ENCODE peak calls at places on chromosomes 2 and 18, in five cellular contexts. One of them, this sample, is unnamed. For H3K27me3, the result is how much of the 10 kb centered on the place peaks cover.

GRCh38 chr2:15797231-15797945 is 143.0 kb upstream of the MYCN start:
- DNase-seq in cardiac muscle cell: no peak
- DNase-seq in esophagus muscularis mucosa: no peak
- DNase-seq in CD8-positive, alpha-beta memory T cell: no peak
- DNase-seq in mesenchymal stem cell: no peak
- DNase-seq in this sample: no peak

GRCh38 chr2:224937887-224938286 is 104.4 kb downstream of the DOCK10 start:
- DNase-seq in mesenchymal stem cell: no peak
- DNase-seq in CD8-positive, alpha-beta memory T cell: no peak
- DNase-seq in esophagus muscularis mucosa: no peak
- DNase-seq in cardiac muscle cell: no peak
- DNase-seq in this sample: no peak

GRCh38 chr2:207960911-207961310 is 64.4 kb downstream of the PLEKHM3 start:
- DNase-seq in esophagus muscularis mucosa: no peak
- DNase-seq in mesenchymal stem cell: peak
- DNase-seq in CD8-positive, alpha-beta memory T cell: no peak
- DNase-seq in cardiac muscle cell: no peak
- DNase-seq in this sample: no peak

GRCh38 chr2:12428324-12428723 is 288.4 kb upstream of the TRIB2 start:
- DNase-seq in cardiac muscle cell: no peak
- DNase-seq in mesenchymal stem cell: peak
- DNase-seq in CD8-positive, alpha-beta memory T cell: no peak
- DNase-seq in esophagus muscularis mucosa: no peak
- DNase-seq in this sample: no peak

GRCh38 chr18:21769206-21769605 is 28.6 kb downstream of the MIB1 start:
- DNase-seq in cardiac muscle cell: no peak
- DNase-seq in CD8-positive, alpha-beta memory T cell: no peak
- DNase-seq in mesenchymal stem cell: no peak
- DNase-seq in esophagus muscularis mucosa: no peak
- DNase-seq in this sample: peak

GRCh38 chr2:120978359-120979050 is 242.8 kb downstream of the GLI2 start:
- DNase-seq in esophagus muscularis mucosa: no peak
- DNase-seq in mesenchymal stem cell: peak
- DNase-seq in cardiac muscle cell: no peak
- DNase-seq in CD8-positive, alpha-beta memory T cell: no peak
- DNase-seq in this sample: no peak

GRCh38 chr2:55923091-55923977 is at the start of gene EFEMP1:
- DNase-seq in CD8-positive, alpha-beta memory T cell: no peak
- DNase-seq in mesenchymal stem cell: peak
- DNase-seq in esophagus muscularis mucosa: no peak
- DNase-seq in cardiac muscle cell: peak
- DNase-seq in this sample: peak

GRCh38 chr2:174014699-174015070 is 49.5 kb upstream of the SP3 start:
- DNase-seq in CD8-positive, alpha-beta memory T cell: no peak
- DNase-seq in esophagus muscularis mucosa: no peak
- DNase-seq in mesenchymal stem cell: no peak
- DNase-seq in cardiac muscle cell: no peak
- DNase-seq in this sample: peak

GRCh38 chr2:189291460-189291859 is 111.9 kb upstream of the COL5A2 start:
- DNase-seq in esophagus muscularis mucosa: no peak
- DNase-seq in cardiac muscle cell: no peak
- DNase-seq in CD8-positive, alpha-beta memory T cell: no peak
- DNase-seq in mesenchymal stem cell: no peak
- DNase-seq in this sample: no peak

GRCh38 chr2:224802407-224802806 is 86.2 kb upstream of the CCDC195 start:
- DNase-seq in mesenchymal stem cell: peak
- DNase-seq in CD8-positive, alpha-beta memory T cell: no peak
- DNase-seq in esophagus muscularis mucosa: no peak
- DNase-seq in cardiac muscle cell: peak
- DNase-seq in this sample: peak

GRCh38 chr2:206642075-206643025 is at the start of gene FAM237A:
- DNase-seq in CD8-positive, alpha-beta memory T cell: no peak
- DNase-seq in cardiac muscle cell: peak
- DNase-seq in mesenchymal stem cell: peak
- DNase-seq in esophagus muscularis mucosa: no peak
- DNase-seq in this sample: peak

GRCh38 chr2:63044360-63045327 is 6.0 kb upstream of the OTX1 start:
- DNase-seq in esophagus muscularis mucosa: no peak
- DNase-seq in cardiac muscle cell: no peak
- DNase-seq in CD8-positive, alpha-beta memory T cell: no peak
- DNase-seq in mesenchymal stem cell: no peak
- DNase-seq in this sample: no peak

DNA sequence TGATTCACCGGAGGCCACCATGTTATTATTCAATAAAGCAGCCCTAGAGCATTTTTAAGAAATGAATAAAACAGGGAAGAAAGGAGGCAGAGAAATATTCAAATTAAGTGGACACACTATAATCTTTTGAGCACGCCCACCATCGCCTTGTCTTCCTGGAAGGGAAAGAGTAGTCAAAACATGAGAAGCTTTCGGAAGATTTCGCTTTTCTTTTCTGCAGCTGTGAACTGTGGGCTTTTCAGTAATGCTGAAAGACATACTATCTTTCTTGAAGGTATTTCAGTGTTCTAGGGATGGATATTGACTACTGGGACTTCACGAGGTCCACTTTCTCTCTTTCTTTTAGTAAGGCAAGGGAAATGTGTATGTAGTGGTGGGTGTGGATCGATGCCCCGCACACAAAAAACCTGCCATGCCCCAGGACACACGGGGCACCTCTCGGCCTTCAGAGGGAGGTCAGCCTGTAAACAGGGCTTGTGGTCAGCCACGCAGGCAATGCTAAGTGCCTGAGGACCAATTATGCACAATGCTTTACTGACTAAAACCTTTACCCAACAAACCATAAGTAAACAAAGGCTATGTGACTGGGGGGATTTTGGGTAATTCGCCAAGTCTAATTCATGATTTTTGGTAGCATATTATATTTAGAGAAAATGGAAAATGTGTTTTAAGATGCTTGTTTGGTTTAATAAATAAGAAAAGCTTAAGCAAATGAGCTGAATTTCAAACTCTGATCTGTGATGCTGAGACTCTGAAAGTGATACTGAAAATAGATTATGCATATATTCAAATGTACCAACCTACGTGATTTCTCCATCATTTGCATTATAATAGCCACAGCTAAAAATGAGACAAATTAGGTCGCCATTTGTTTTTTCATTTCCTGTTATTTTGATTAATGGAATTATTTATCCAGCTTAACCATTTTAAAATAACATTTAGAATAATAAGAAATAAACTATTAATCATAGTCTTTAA is 130.5 kb downstream of the ZNF516 start:
- DNase-seq in mesenchymal stem cell: no peak
- DNase-seq in cardiac muscle cell: no peak
- DNase-seq in CD8-positive, alpha-beta memory T cell: no peak
- DNase-seq in esophagus muscularis mucosa: no peak
- DNase-seq in this sample: no peak
- H3K27me3 ChIP-seq in mesenchymal stem cell: under half
- H3K27me3 ChIP-seq in cardiac muscle cell: under half
- H3K27me3 ChIP-seq in CD8-positive, alpha-beta memory T cell: under half
- H3K27me3 ChIP-seq in esophagus muscularis mucosa: under half
- H3K27me3 ChIP-seq in this sample: under half

GRCh38 chr18:44061438-44061837 is 619.2 kb upstream of the SETBP1 start:
- DNase-seq in cardiac muscle cell: no peak
- DNase-seq in esophagus muscularis mucosa: no peak
- DNase-seq in mesenchymal stem cell: no peak
- DNase-seq in CD8-positive, alpha-beta memory T cell: no peak
- DNase-seq in this sample: no peak

GRCh38 chr18:44066541-44066940 is 614.1 kb upstream of the SETBP1 start:
- DNase-seq in esophagus muscularis mucosa: no peak
- DNase-seq in CD8-positive, alpha-beta memory T cell: no peak
- DNase-seq in cardiac muscle cell: no peak
- DNase-seq in mesenchymal stem cell: no peak
- DNase-seq in this sample: no peak

GRCh38 chr18:44060197-44060596 is 620.5 kb upstream of the SETBP1 start:
- DNase-seq in cardiac muscle cell: no peak
- DNase-seq in CD8-positive, alpha-beta memory T cell: no peak
- DNase-seq in esophagus muscularis mucosa: no peak
- DNase-seq in mesenchymal stem cell: no peak
- DNase-seq in this sample: no peak

GRCh38 chr18:44067201-44067600 is 613.5 kb upstream of the SETBP1 start:
- DNase-seq in mesenchymal stem cell: no peak
- DNase-seq in cardiac muscle cell: no peak
- DNase-seq in esophagus muscularis mucosa: no peak
- DNase-seq in CD8-positive, alpha-beta memory T cell: no peak
- DNase-seq in this sample: no peak

DNA sequence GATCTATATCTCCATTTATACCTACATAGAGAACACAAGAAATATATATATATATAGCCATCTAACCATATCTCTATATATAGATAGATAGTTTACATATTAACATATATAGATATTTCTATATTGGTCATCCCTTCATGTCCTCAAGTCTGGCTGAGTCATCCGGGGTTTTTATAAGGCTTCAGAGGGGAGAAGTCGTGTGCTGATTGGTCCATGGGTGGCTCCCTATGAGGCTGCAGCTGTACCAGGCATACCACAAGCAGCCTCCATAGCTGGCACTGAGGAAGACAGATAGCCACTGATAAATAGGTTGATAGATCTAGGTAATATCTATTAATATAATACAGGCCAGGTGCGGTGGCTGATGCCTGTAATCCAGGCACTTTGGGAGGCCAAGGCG is 618.3 kb upstream of the SETBP1 start:
- DNase-seq in CD8-positive, alpha-beta memory T cell: no peak
- DNase-seq in mesenchymal stem cell: no peak
- DNase-seq in cardiac muscle cell: no peak
- DNase-seq in esophagus muscularis mucosa: no peak
- DNase-seq in this sample: no peak
- H3K27me3 ChIP-seq in CD8-positive, alpha-beta memory T cell: under half
- H3K27me3 ChIP-seq in mesenchymal stem cell: under half
- H3K27me3 ChIP-seq in cardiac muscle cell: under half
- H3K27me3 ChIP-seq in esophagus muscularis mucosa: under half
- H3K27me3 ChIP-seq in this sample: under half

DNA sequence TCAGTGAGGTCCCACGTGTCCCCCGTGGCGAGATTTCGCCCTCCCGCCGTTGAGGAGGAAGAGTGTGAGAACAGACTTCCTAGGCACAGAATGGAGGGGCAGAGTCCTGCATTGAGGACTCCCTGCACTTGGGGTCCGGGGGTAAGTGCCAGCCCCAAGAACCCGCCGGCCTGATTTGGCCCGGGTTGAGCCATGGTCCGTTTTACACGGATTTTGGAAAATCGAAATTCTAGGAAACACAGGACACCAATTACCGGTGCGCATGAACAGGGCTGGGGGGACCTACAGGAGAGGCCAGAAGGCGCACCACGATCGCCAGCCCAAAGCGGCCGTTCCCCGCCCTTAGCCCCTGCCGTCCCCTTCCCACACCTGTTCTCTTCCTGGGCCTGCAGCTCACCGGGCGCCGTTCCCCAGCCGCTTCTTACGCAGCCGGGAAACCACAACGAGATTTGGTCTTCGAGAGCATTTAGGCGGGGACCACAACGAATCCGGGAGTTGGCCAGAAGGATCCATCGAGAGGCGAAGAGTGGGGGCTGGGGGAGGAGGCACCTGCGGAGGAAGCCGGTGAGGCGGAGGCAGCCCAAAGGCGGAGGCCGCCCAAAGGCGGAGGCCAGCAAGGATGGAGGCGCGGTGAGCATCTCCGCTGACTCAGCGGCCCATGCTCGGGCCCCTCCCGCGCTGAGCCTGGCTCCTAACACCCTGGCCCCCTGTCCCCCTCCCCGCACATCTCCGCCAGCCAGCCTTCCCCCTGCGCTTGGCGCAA is 464 bp upstream of the TLX2 start:
- DNase-seq in cardiac muscle cell: no peak
- DNase-seq in esophagus muscularis mucosa: no peak
- DNase-seq in mesenchymal stem cell: peak
- DNase-seq in CD8-positive, alpha-beta memory T cell: no peak
- DNase-seq in this sample: peak
- H3K27me3 ChIP-seq in cardiac muscle cell: half or more
- H3K27me3 ChIP-seq in esophagus muscularis mucosa: half or more
- H3K27me3 ChIP-seq in mesenchymal stem cell: half or more
- H3K27me3 ChIP-seq in CD8-positive, alpha-beta memory T cell: half or more
- H3K27me3 ChIP-seq in this sample: half or more

DNA sequence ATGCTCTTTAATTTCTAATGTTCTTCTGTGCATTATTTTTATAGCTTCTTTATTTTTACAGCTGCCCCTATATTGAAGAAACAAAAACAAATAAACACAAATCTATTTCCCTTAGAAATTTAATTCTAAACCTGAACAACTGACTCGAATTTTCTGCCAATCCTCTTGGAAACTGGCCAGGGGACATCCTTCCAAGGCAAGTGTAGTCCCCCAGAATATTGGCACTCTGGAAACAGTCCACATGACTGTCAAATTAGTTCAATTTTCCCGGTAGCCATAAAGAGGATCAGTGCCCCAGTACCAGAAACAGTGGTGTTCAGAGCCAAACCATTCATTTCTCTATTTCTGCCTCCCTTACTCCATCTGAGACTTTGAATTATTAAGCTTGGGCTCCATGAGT is 261.0 kb downstream of the ICOS start:
- DNase-seq in mesenchymal stem cell: no peak
- DNase-seq in cardiac muscle cell: no peak
- DNase-seq in CD8-positive, alpha-beta memory T cell: no peak
- DNase-seq in esophagus muscularis mucosa: no peak
- DNase-seq in this sample: no peak
- H3K27me3 ChIP-seq in mesenchymal stem cell: under half
- H3K27me3 ChIP-seq in cardiac muscle cell: under half
- H3K27me3 ChIP-seq in CD8-positive, alpha-beta memory T cell: under half
- H3K27me3 ChIP-seq in esophagus muscularis mucosa: under half
- H3K27me3 ChIP-seq in this sample: under half

GRCh38 chr2:242038928-242039341 is 169.4 kb downstream of the RTP5 start:
- DNase-seq in mesenchymal stem cell: no peak
- DNase-seq in cardiac muscle cell: no peak
- DNase-seq in esophagus muscularis mucosa: no peak
- DNase-seq in CD8-positive, alpha-beta memory T cell: no peak
- DNase-seq in this sample: no peak
- H3K27me3 ChIP-seq in mesenchymal stem cell: half or more
- H3K27me3 ChIP-seq in cardiac muscle cell: under half
- H3K27me3 ChIP-seq in esophagus muscularis mucosa: under half
- H3K27me3 ChIP-seq in CD8-positive, alpha-beta memory T cell: under half
- H3K27me3 ChIP-seq in this sample: half or more

DNA sequence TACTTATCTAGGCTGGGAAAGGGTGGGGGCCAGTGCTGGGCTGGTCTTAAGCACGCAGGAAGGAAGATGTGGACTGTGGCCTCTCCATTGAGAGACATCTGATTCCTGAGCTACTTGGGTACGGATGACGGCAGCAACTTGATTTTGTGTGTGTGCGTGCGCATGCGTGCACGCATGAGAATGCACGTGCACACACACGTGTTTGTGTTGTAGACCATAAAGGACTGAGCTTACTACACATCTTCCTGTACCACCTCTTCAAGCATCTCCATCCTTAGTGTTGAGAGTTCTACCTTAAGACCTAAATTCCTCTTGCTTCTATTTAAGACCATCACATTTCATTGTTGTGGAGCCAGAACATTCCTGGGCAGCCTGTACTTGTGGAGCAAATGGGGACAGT is 9.5 kb downstream of the WNT6 start:
- DNase-seq in cardiac muscle cell: no peak
- DNase-seq in mesenchymal stem cell: no peak
- DNase-seq in CD8-positive, alpha-beta memory T cell: no peak
- DNase-seq in esophagus muscularis mucosa: no peak
- DNase-seq in this sample: no peak
- H3K27me3 ChIP-seq in cardiac muscle cell: half or more
- H3K27me3 ChIP-seq in mesenchymal stem cell: half or more
- H3K27me3 ChIP-seq in CD8-positive, alpha-beta memory T cell: under half
- H3K27me3 ChIP-seq in esophagus muscularis mucosa: under half
- H3K27me3 ChIP-seq in this sample: half or more

GRCh38 chr2:219698684-219699439 is 71.4 kb downstream of the SLC4A3 start:
- DNase-seq in esophagus muscularis mucosa: no peak
- DNase-seq in mesenchymal stem cell: no peak
- DNase-seq in CD8-positive, alpha-beta memory T cell: no peak
- DNase-seq in cardiac muscle cell: no peak
- DNase-seq in this sample: no peak
- H3K27me3 ChIP-seq in esophagus muscularis mucosa: under half
- H3K27me3 ChIP-seq in mesenchymal stem cell: under half
- H3K27me3 ChIP-seq in CD8-positive, alpha-beta memory T cell: under half
- H3K27me3 ChIP-seq in cardiac muscle cell: under half
- H3K27me3 ChIP-seq in this sample: under half

This sample was measured in GM23248.